ENCODE peak calls at places on chromosomes 7 and 10, in six cellular contexts. Y is CD4-positive, alpha-beta memory T cell; W is heart right ventricle; T is stomach; S is tibial nerve; G is body of pancreas. K is an unnamed sample. For H3K27me3, the result is how much of the 10 kb centered on the place peaks cover.

GRCh38 chr10:95260397-95260881 is 30.4 kb downstream of the PDLIM1 start:
- DNase-seq in G (peak), W (no peak), Y (no peak), T (no peak), S (no peak), K (peak)

GRCh38 chr10:69335063-69335587 is 56.8 kb downstream of the HK1 start:
- DNase-seq in T (no peak), G (peak), S (no peak), Y (peak), W (peak), K (no peak)

GRCh38 chr7:24152907-24153513 is 131.0 kb upstream of the NPY start:
- DNase-seq in S (no peak), T (no peak), G (no peak), W (no peak), Y (no peak), K (no peak)

GRCh38 chr7:3591944-3592343 is 290.9 kb downstream of the SDK1 start:
- DNase-seq in Y (no peak), T (no peak), S (no peak), W (no peak), G (no peak), K (peak)

GRCh38 chr10:90313548-90314325 is 544.1 kb downstream of the HTR7 start:
- DNase-seq in G (no peak), W (no peak), Y (no peak), T (no peak), S (no peak), K (peak)

GRCh38 chr10:62818426-62819011 is 2.4 kb upstream of the EGR2 start:
- DNase-seq in S (no peak), G (peak), T (no peak), W (peak), Y (peak), K (peak)

GRCh38 chr7:21327422-21328191 is 100.3 kb upstream of the SP4 start:
- DNase-seq in W (no peak), G (no peak), S (no peak), Y (no peak), T (no peak), K (no peak)

GRCh38 chr7:127158659-127159058 is 94.1 kb downstream of the GRM8 start:
- DNase-seq in T (no peak), G (no peak), S (no peak), Y (no peak), W (no peak), K (peak)

GRCh38 chr10:77827383-77827782 is 99.2 kb downstream of the DLG5 start:
- DNase-seq in Y (no peak), S (no peak), T (no peak), W (no peak), G (no peak), K (no peak)

GRCh38 chr10:120186506-120186905 is 270.5 kb upstream of the PLPP4 start:
- DNase-seq in T (no peak), S (no peak), W (no peak), G (no peak), Y (no peak), K (no peak)

GRCh38 chr10:43417950-43418768 is 9.2 kb upstream of the HNRNPF start:
- DNase-seq in Y (peak), W (no peak), S (no peak), T (no peak), G (peak), K (no peak)

GRCh38 chr10:77163670-77164348 is 473.8 kb downstream of the KCNMA1 start:
- DNase-seq in S (no peak), G (peak), T (no peak), W (no peak), Y (no peak), K (no peak)

GRCh38 chr10:79070091-79070610 is 1.4 kb downstream of the ZMIZ1 start:
- DNase-seq in G (peak), W (no peak), T (peak), S (no peak), Y (no peak), K (no peak)

GRCh38 chr10:121525276-121526039 is 72.8 kb downstream of the FGFR2 start:
- DNase-seq in T (no peak), W (no peak), S (no peak), G (no peak), Y (no peak), K (no peak)

GRCh38 chr7:3106353-3106752 is 62.7 kb upstream of the CARD11 start:
- DNase-seq in T (peak), Y (no peak), W (no peak), G (peak), S (no peak), K (no peak)

GRCh38 chr7:107528461-107528860 is 35.3 kb downstream of the COG5 start:
- DNase-seq in S (no peak), G (no peak), Y (no peak), W (no peak), T (no peak), K (no peak)

GRCh38 chr7:46175221-46175620 is 254.1 kb upstream of the IGFBP3 start:
- DNase-seq in W (no peak), S (no peak), Y (no peak), T (no peak), G (no peak), K (no peak)

GRCh38 chr10:13302821-13303555 is 3.1 kb upstream of the PHYH start:
- DNase-seq in G (no peak), W (no peak), S (no peak), T (no peak), Y (no peak), K (no peak)

GRCh38 chr10:128274938-128275337 is 148.7 kb upstream of the MKI67 start:
- DNase-seq in Y (no peak), W (peak), G (peak), T (no peak), S (peak), K (peak)

GRCh38 chr7:78176186-78176585 is 377.6 kb downstream of the PHTF2 start:
- DNase-seq in T (no peak), S (no peak), W (no peak), G (no peak), Y (no peak), K (peak)

GRCh38 chr7:17405786-17406185 is 107.3 kb downstream of the AHR start:
- DNase-seq in S (no peak), G (no peak), Y (no peak), W (no peak), T (no peak), K (no peak)

GRCh38 chr10:132428486-132428885 is 31.5 kb downstream of the PWWP2B start:
- DNase-seq in G (no peak), T (no peak), S (no peak), W (no peak), Y (no peak), K (no peak)

GRCh38 chr7:81267508-81267907 is 348.7 kb upstream of the SEMA3C start:
- DNase-seq in Y (no peak), S (no peak), G (peak), T (no peak), W (no peak), K (no peak)

DNA sequence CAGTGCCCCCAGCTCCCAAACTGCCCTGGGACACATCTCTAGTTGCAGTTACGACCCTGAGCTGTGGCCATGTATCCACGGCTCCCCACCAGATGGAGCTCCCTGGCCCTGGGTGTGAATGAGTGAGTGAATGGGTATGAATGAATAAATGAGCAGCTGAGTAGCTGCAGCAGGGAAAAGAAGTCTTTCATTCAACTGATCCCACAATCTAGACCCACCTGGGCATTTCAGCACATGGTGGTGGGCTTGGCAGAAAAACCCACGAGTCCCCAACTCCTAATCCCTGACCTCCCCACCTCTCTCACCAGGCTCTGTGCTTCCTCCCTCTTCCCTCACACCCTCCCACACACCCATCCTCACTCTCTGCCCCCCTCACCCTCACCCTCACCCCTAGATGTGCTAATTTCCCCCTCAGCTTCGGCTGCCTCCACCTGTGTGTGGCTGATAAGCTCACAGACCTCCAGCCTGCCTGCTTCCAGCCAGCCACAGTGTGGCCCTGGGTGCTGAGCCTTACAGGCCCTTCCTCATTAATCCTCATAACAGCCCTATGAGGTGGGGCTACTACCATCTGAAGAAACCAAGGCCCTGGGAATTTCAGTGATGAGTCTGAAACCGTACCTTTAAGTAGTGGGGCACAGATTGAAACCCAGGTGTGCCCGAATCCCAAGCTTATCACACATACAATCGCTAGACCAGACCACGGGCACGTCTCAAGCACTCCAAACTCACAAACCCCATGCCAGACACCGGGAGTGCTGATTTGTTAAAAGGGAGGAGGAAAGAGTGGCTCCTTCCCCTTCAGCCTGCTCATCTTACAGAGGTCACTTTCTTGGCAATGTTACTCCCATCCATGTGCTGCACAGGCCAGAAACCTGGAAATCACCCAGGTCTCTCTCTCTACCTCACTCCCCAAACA is 2.2 kb upstream of the ATP6V1F start:
- DNase-seq in Y (no peak), G (no peak), W (no peak), S (no peak), T (no peak), K (no peak)
- H3K27ac ChIP-seq in Y (no peak), G (no peak), W (peak), S (no peak), T (peak), K (no peak)

GRCh38 chr7:25964483-25964961 is 187.5 kb upstream of the NFE2L3 start:
- DNase-seq in S (no peak), W (no peak), G (peak), T (peak), Y (no peak), K (no peak)
- H3K27me3 ChIP-seq in S (under half), W (under half), G (under half), T (under half), Y (under half), K (under half)

GRCh38 chr10:17216217-17216900 is 11.7 kb upstream of the VIM start:
- DNase-seq in S (no peak), T (no peak), G (peak), Y (peak), W (no peak), K (peak)

GRCh38 chr10:17214486-17214885 is 13.0 kb upstream of the TRDMT1 start:
- DNase-seq in S (no peak), W (no peak), T (no peak), Y (no peak), G (no peak), K (no peak)

GRCh38 chr10:17216901-17217395 is 11.1 kb upstream of the VIM start:
- DNase-seq in S (no peak), Y (no peak), T (no peak), G (no peak), W (no peak), K (no peak)

GRCh38 chr10:17214991-17215781 is 12.9 kb upstream of the VIM start:
- DNase-seq in S (no peak), T (no peak), W (no peak), Y (no peak), G (peak), K (peak)

DNA sequence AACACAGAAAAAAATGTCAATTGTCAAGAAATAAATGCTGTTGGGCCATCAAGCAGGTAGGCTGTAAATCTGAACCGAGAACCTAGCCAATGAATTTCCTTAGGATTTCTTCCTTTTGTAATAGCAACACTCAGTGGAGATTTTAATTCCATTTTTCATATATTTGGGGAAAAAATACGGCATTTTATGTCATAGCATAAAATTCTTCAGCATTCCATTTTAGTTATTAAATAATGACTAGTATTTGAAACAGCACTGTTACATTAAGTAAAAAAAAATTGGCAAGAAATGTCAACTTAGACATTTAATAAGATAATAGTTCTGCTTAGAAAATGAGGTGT is 12.3 kb upstream of the VIM start:
- DNase-seq in W (no peak), S (no peak), T (no peak), Y (no peak), G (no peak), K (no peak)
- H3K27ac ChIP-seq in W (peak), S (peak), T (peak), Y (peak), G (peak), K (peak)

GRCh38 chr10:118246340-118247247 is 95.5 kb downstream of the FAM204A start:
- DNase-seq in W (no peak), Y (no peak), G (no peak), T (no peak), S (no peak), K (no peak)
- H3K27me3 ChIP-seq in W (half or more), Y (under half), G (under half), T (half or more), S (half or more), K (half or more)

GRCh38 chr7:8314566-8314965 is 52.6 kb upstream of the ICA1 start:
- DNase-seq in Y (no peak), T (no peak), S (no peak), G (no peak), W (no peak), K (no peak)
- H3K27ac ChIP-seq in Y (no peak), T (no peak), S (no peak), G (no peak), W (no peak), K (no peak)

GRCh38 chr7:1331576-1332467 is 99.2 kb downstream of the UNCX start:
- DNase-seq in W (no peak), Y (no peak), T (no peak), S (no peak), G (no peak), K (peak)
- H3K27me3 ChIP-seq in W (under half), Y (under half), T (half or more), S (under half), G (under half), K (under half)

GRCh38 chr7:30900803-30901362 is 10.8 kb upstream of the AQP1 start:
- DNase-seq in G (no peak), T (no peak), Y (no peak), S (no peak), W (no peak), K (no peak)

GRCh38 chr7:30898411-30898810 is 13.2 kb upstream of the AQP1 start:
- DNase-seq in Y (no peak), W (no peak), T (no peak), G (peak), S (no peak), K (no peak)

GRCh38 chr7:30900053-30900452 is 11.6 kb upstream of the AQP1 start:
- DNase-seq in S (no peak), T (no peak), G (no peak), W (no peak), Y (no peak), K (no peak)

GRCh38 chr7:30899066-30899465 is 12.6 kb upstream of the AQP1 start:
- DNase-seq in Y (no peak), W (no peak), S (no peak), G (no peak), T (no peak), K (no peak)

DNA sequence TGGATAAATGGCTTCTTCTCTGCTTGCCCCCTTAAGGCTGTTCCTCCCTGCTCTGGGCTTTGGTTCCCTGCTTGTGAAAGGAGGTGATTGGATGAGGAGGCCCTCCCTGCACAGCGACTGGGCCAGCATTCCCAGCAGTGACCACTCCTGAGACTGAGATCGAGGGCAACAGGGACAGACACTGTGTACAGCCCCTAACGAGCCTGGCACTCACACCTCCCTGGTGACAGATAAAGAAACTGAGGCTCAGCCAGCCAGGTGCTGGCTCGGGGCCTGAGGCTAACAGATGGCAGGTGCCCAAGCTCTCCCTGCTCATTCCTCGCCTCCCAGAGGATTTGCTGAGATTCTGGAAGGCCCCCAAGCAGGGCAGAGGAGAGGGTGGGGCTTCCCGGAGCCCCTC is 12.0 kb upstream of the AQP1 start:
- DNase-seq in T (no peak), G (no peak), S (no peak), W (no peak), Y (no peak), K (no peak)
- H3K27ac ChIP-seq in T (no peak), G (peak), S (peak), W (peak), Y (no peak), K (no peak)

DNA sequence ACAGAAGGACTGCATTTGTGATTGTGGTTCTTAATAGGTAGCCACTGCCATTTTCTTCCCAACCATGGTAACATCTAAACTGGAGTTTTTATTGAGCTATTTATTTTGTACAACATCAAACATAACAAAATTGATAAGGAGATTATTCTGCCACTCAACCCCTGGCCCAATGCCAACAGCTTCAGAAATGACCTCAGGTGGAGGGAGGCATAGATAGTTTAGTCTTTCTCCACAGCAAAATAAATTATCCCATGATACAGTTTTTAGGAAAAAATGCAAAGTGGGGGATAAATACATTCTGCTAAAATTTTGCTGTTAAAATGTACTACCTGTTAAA is 57.6 kb downstream of the LRRTM3 start:
- DNase-seq in W (no peak), Y (no peak), S (no peak), T (peak), G (peak), K (no peak)
- H3K27me3 ChIP-seq in W (under half), Y (under half), S (under half), T (under half), G (under half), K (under half)

GRCh38 chr10:36110097-36110496 is 468.0 kb upstream of the FZD8 start:
- DNase-seq in S (no peak), Y (no peak), T (no peak), W (no peak), G (no peak), K (no peak)
- H3K27ac ChIP-seq in S (no peak), Y (no peak), T (no peak), W (no peak), G (peak), K (no peak)

K was measured in A673.